ENCODE peak calls at places on chromosome 4, in six cellular contexts. V, Y, N, R, G and O are unnamed samples.

GRCh38 chr4:42280327-42281095 is 116.8 kb upstream of the SHISA3 start:
- DNase-seq in V (no peak), Y (no peak), N (no peak), R (peak; percentile 20), G (no peak), O (peak; percentile 40)

GRCh38 chr4:124386163-124386562 is 326.4 kb downstream of the ANKRD50 start:
- DNase-seq in V (no peak), Y (no peak), N (no peak), R (no peak), G (no peak), O (no peak)

GRCh38 chr4:128716325-128716724 is 93.2 kb upstream of the JADE1 start:
- DNase-seq in V (no peak), Y (no peak), N (no peak), R (no peak), G (no peak), O (no peak)

GRCh38 chr4:124432500-124432899 is 280.0 kb downstream of the ANKRD50 start:
- DNase-seq in V (no peak), Y (no peak), N (no peak), R (peak; percentile 88), G (no peak), O (peak; percentile 51)

GRCh38 chr4:5992171-5993062 is 25.8 kb downstream of the C4orf50 start:
- DNase-seq in V (peak; percentile 45), Y (no peak), N (no peak), R (no peak), G (no peak), O (no peak)

GRCh38 chr4:140876597-140877364 is 120.6 kb upstream of the TBC1D9 start:
- DNase-seq in V (no peak), Y (no peak), N (no peak), R (peak; percentile 41), G (no peak), O (no peak)

GRCh38 chr4:37976991-37977470 is 16.8 kb downstream of the PTTG2 start:
- DNase-seq in V (peak; percentile 96), Y (peak; percentile 48), N (peak; percentile 80), R (peak; percentile 49), G (peak; percentile 61), O (peak; percentile 83)

GRCh38 chr4:113760094-113760851 is 1.3 kb downstream of the CAMK2D start:
- DNase-seq in V (peak; percentile 69), Y (peak; percentile 43), N (peak; percentile 17), R (peak; percentile 58), G (peak; percentile 5), O (peak; percentile 63)

GRCh38 chr4:105191621-105192210 is 45.0 kb downstream of the TET2 start:
- DNase-seq in V (no peak), Y (no peak), N (no peak), R (peak; percentile 67), G (no peak), O (peak; percentile 59)

GRCh38 chr4:138749303-138749702 is 266.3 kb upstream of the NOCT start:
- DNase-seq in V (no peak), Y (no peak), N (no peak), R (peak; percentile 83), G (no peak), O (peak; percentile 37)

GRCh38 chr4:112771-113170 is 11.5 kb upstream of the ZNF718 start:
- DNase-seq in V (no peak), Y (no peak), N (no peak), R (no peak), G (no peak), O (no peak)

GRCh38 chr4:151700566-151701316 is 60.1 kb downstream of the GATB start:
- DNase-seq in V (no peak), Y (no peak), N (no peak), R (no peak), G (no peak), O (no peak)

GRCh38 chr4:156786713-156787112 is 184.9 kb downstream of the PDGFC start:
- DNase-seq in V (no peak), Y (no peak), N (no peak), R (no peak), G (no peak), O (no peak)

GRCh38 chr4:72216539-72217277 is 184.9 kb downstream of the NPFFR2 start:
- DNase-seq in V (peak; percentile 58), Y (no peak), N (no peak), R (no peak), G (no peak), O (no peak)

GRCh38 chr4:24896056-24896455 is 16.8 kb downstream of the CCDC149 start:
- DNase-seq in V (no peak), Y (no peak), N (no peak), R (no peak), G (no peak), O (no peak)

GRCh38 chr4:169438057-169438480 is 167.3 kb upstream of the SH3RF1 start:
- DNase-seq in V (no peak), Y (no peak), N (no peak), R (no peak), G (no peak), O (no peak)

GRCh38 chr4:7817877-7818675 is 121.6 kb downstream of the AFAP1 start:
- DNase-seq in V (no peak), Y (no peak), N (no peak), R (no peak), G (no peak), O (no peak)